ENCODE peak calls at places on chromosomes 6 and 20, in eight cellular contexts. F is endodermal cell, S is MCF 10A, R is ovary, U is fibroblast of lung, A is psoas muscle, J is BE2C, C is right atrium auricular region. D is an unnamed sample.

GRCh38 chr20:3808141-3808479 is 12.0 kb downstream of the CDC25B start:
- DNase-seq in C (peak; percentile 88), J (peak; percentile 60), R (peak; percentile 82), U (peak; percentile 98), F (no peak), A (peak; percentile 84), S (peak; percentile 98), D (peak; percentile 78)

GRCh38 chr6:10837009-10837691 is 1.2 kb downstream of the MAK start:
- DNase-seq in U (peak; percentile 11), A (no peak), S (no peak), R (peak; percentile 38), J (no peak), C (no peak), F (peak; percentile 78), D (peak; percentile 10)

GRCh38 chr20:37276494-37277252 is 12.8 kb upstream of the MANBAL start:
- DNase-seq in J (peak; percentile 24), S (peak; percentile 78), R (peak; percentile 86), C (no peak), A (peak; percentile 80), F (no peak), U (peak; percentile 95), D (peak; percentile 66)

GRCh38 chr6:69427882-69428281 is 368.9 kb downstream of the LMBRD1 start:
- DNase-seq in J (no peak), S (no peak), U (no peak), A (no peak), F (peak; percentile 65), C (no peak), R (no peak), D (no peak)

GRCh38 chr6:85464722-85465150 is 14.9 kb downstream of the NT5E start:
- DNase-seq in A (no peak), U (peak; percentile 75), S (peak; percentile 81), F (peak; percentile 27), R (no peak), C (no peak), J (no peak), D (peak; percentile 89)

GRCh38 chr6:43757966-43758616 is 11.9 kb upstream of the VEGFA start:
- DNase-seq in F (no peak), J (peak; percentile 1), R (no peak), C (no peak), S (no peak), U (no peak), A (no peak), D (no peak)

GRCh38 chr6:148963738-148964137 is 216.9 kb downstream of the UST start:
- DNase-seq in A (no peak), C (no peak), S (no peak), J (no peak), F (no peak), U (no peak), R (no peak), D (no peak)

GRCh38 chr20:6057139-6057538 is 3.3 kb upstream of the LRRN4 start:
- DNase-seq in J (no peak), C (no peak), U (no peak), S (no peak), F (peak; percentile 23), R (no peak), A (no peak), D (no peak)

GRCh38 chr6:43814111-43814510 is 44.1 kb downstream of the VEGFA start:
- DNase-seq in A (no peak), J (no peak), U (no peak), S (no peak), R (no peak), F (no peak), C (no peak), D (no peak)

GRCh38 chr6:139296927-139297326 is 5.1 kb upstream of the TXLNB start:
- DNase-seq in U (no peak), C (no peak), R (no peak), A (no peak), F (no peak), J (no peak), S (no peak), D (peak; percentile 68)

GRCh38 chr6:147986891-147987290 is 355.7 kb upstream of the SASH1 start:
- DNase-seq in J (no peak), F (no peak), S (no peak), R (no peak), U (peak; percentile 31), C (no peak), A (no peak), D (no peak)

DNA sequence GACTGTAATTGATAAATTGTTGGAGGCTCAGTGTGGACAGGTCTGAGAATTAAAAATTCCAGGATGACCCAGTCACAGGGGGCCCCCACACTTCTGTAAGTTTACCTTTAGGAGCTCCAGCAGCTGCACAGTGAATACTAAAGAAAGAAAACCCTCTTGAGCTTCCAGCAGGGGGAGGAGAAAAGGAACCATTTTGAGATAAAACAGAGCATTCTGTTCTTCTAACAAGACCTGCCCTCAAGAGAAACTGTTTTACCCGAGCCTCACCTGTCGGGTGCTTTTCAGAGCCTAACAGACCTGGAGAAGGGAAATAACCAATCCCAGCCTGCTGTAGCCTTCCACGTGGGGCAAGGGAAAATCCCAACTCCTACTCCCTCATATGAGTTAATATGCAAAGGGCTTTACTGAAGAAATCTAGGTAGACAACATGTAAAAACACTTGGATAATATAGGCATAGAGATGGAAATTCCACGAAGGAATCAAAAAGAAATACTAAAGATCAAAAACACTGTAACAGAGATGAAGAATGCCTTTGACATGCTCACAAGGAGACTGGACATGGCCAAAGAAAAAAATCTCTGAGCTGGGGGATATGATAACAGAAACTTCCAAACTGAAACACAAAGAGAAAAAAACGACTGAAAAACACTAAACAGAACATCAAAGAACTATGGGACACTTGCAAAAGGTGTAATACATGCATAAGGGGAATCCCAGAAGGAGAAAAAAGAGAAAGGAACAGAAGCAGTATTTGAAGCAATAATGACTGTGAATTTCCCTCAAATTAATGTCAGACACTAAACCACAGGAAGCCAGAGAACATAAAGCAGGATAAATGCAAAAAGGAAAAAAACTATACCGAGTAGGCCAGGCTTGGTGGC is 117.6 kb upstream of the ARID1B start:
- DNase-seq in C (no peak), U (no peak), S (no peak), R (no peak), F (no peak), A (no peak), J (no peak), D (no peak)
- TF ChIP-seq CTCF in C (no peak), U (no peak), S (no peak), R (no peak), F (peak; percentile 42), A (no peak), J (no peak), D (no peak)

GRCh38 chr6:167044696-167045095 is 45.5 kb downstream of the CEP43 start:
- DNase-seq in F (peak; percentile 60), A (no peak), J (no peak), S (no peak), U (peak; percentile 3), C (no peak), R (no peak), D (no peak)

GRCh38 chr6:167049275-167049674 is 50.1 kb downstream of the CEP43 start:
- DNase-seq in C (no peak), R (no peak), U (no peak), S (no peak), F (no peak), J (no peak), A (no peak), D (no peak)

GRCh38 chr6:167046861-167047495 is 47.8 kb downstream of the CEP43 start:
- DNase-seq in C (no peak), U (no peak), R (no peak), A (no peak), J (no peak), F (no peak), S (no peak), D (no peak)

GRCh38 chr6:167047554-167047953 is 48.4 kb downstream of the CEP43 start:
- DNase-seq in J (no peak), U (no peak), S (no peak), A (peak; percentile 56), R (no peak), F (no peak), C (no peak), D (no peak)

DNA sequence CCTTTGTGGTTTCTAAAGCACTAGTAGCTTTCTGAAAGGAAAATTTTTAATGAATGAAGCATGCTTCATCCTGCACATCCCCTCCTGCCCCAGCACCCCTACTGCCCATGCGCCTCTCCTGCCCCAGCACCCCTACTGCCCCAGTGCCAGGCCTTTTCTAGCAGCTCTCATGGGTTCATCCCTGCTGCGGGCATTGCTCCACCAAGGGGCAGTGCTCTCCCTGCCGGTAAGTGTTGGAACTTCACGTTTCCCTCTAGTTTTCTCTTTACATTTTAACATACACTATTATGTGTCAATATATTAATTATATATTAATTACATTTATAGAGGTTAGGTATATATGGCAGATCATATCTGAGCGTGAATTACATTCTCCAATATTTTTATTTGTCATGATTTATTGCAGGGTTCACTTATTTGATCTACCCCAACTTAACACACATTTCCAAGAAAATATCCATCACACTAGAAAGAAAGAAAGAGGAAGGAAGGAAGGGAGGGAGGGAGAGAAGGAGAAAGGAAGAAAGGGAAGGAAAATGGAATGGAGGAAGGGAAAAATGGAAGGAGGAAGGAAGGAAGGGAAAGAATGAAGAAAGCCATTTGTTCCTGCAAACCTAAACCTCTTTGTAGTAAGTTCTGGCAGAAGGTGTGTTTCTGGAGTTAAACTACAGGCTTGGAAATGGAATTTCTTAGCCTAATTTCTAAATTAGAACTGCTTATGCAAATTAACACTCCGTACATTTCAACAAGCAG is 46.8 kb downstream of the CEP43 start:
- DNase-seq in J (no peak), A (no peak), C (no peak), F (no peak), S (no peak), R (no peak), U (no peak), D (no peak)
- TF ChIP-seq CTCF in J (peak; percentile 49), A (no peak), C (no peak), F (peak; percentile 54), S (no peak), R (no peak), U (no peak), D (peak; percentile 35)

DNA sequence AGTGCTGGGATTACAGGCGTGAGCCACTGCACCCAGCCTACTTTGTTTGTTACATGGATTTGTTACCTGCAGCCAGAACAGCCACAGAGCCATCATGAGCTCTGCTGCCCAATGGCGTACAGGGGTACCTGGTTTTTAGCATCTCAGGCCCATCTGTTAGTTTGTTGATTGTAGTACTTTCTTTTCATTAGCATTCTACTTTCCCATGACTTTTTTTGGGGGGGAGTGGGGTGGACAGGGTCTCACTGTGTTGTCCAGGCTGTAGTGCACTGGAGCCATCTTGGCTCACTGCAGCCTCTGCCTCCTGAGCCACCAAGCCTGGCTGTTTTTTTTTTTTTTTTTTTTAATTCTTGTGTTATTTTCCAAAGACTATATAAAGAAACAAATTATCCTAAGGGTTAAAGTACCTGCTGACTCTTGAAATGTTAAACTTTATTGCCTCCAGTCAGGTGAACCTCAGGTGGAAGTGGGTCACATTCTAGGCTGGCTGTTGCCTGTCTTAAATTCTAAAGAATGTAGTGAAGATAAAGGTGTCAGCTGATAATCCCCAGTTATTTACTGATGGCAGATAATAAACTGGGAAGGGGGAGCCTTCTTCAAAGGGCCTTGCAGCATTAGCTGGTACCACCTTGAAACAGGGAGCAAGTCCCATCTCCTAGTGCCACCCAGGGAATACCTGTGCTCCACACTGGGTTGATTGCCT is 15.2 kb downstream of the NEU1 start:
- DNase-seq in U (no peak), C (no peak), S (no peak), R (no peak), F (no peak), J (no peak), A (no peak), D (no peak)
- TF ChIP-seq CTCF in U (no peak), C (no peak), S (no peak), R (no peak), F (no peak), J (no peak), A (no peak), D (no peak)

DNA sequence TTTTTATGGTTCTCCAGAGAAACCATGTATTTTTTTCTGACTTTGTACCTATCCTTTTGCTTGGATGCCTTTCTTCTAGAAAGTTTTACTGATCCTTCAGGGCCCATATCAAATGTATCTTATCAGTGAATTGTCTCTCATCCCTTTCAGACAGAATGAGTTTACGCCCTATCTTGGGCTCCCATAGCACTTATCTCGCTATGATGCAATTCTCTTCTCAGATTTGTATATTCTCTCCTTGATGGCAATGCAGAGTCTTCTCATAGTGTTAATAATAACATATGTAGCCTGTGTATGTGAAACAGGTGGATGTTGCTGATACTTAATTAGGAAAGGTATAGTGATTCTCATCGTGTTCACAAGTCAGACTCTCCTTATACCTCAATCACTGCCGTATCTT is 336.2 kb downstream of the UTRN start:
- DNase-seq in U (no peak), C (no peak), A (no peak), R (no peak), F (no peak), J (no peak), S (no peak), D (no peak)
- TF ChIP-seq CTCF in U (no peak), C (no peak), A (no peak), R (no peak), F (no peak), J (no peak), S (no peak), D (no peak)

D was measured in mammary epithelial cell.